ENCODE peak calls at places on chromosomes 11 and 22, in ten cellular contexts. J is PC-3, C is fibroblast of lung, B is WTC11, G is GM10248, M is astrocyte of the cerebellum, O is AG04450, Q is lower leg skin, L is GM20000, D is fibroblast of mammary gland. Y is an unnamed sample.

GRCh38 chr11:102229510-102230119 is 87.7 kb upstream of the BIRC3 start:
- DNase-seq in Q (no peak), M (no peak), L (no peak), C (no peak), B (no peak), O (no peak), D (no peak), G (no peak), J (no peak), Y (no peak)

GRCh38 chr22:37211075-37211852 is 1.0 kb downstream of the SSTR3 start:
- DNase-seq in G (no peak), L (no peak), Q (no peak), B (no peak), C (no peak), M (no peak), D (no peak), O (no peak), J (no peak), Y (no peak)

GRCh38 chr11:876550-876949 is 33.9 kb downstream of the TSPAN4 start:
- DNase-seq in J (no peak), M (peak), B (no peak), G (no peak), C (no peak), D (no peak), Q (no peak), L (no peak), O (no peak), Y (no peak)

GRCh38 chr11:6606471-6607189 is 3.1 kb downstream of the ILK start:
- DNase-seq in G (peak), B (peak), M (peak), Q (peak), O (peak), L (peak), D (peak), C (peak), J (peak), Y (peak)

GRCh38 chr11:127059286-127060200 is 59.0 kb upstream of the KIRREL3 start:
- DNase-seq in L (no peak), D (no peak), C (peak), G (no peak), B (no peak), J (no peak), M (no peak), Q (peak), O (no peak), Y (no peak)

GRCh38 chr11:134911514-134912180 is 499.6 kb upstream of the B3GAT1 start:
- DNase-seq in Q (peak), D (no peak), C (no peak), L (no peak), M (no peak), O (no peak), B (no peak), G (no peak), J (no peak), Y (no peak)

GRCh38 chr11:7901319-7901854 is 29.7 kb downstream of the OR10A6 start:
- DNase-seq in C (no peak), D (no peak), M (no peak), J (peak), O (no peak), Q (no peak), B (no peak), L (no peak), G (no peak), Y (no peak)

GRCh38 chr11:15770798-15771414 is 585.4 kb downstream of the SOX6 start:
- DNase-seq in Q (no peak), J (no peak), O (peak), D (peak), C (peak), M (peak), L (peak), B (peak), G (peak), Y (no peak)

GRCh38 chr22:22546490-22546889 is 12.6 kb downstream of the PRAME start:
- DNase-seq in O (no peak), C (no peak), J (no peak), D (no peak), B (no peak), Q (no peak), L (no peak), G (no peak), M (no peak), Y (no peak)

GRCh38 chr11:9804414-9804902 is 140.6 kb downstream of the SWAP70 start:
- DNase-seq in B (no peak), D (no peak), J (no peak), Q (no peak), O (no peak), G (no peak), C (no peak), L (no peak), M (no peak), Y (no peak)

GRCh38 chr11:121800240-121800639 is 315.8 kb downstream of the BLID start:
- DNase-seq in G (no peak), L (no peak), D (no peak), C (no peak), M (no peak), J (no peak), B (no peak), Q (no peak), O (no peak), Y (no peak)

GRCh38 chr11:103683581-103683980 is 352.9 kb upstream of the DDI1 start:
- DNase-seq in Q (no peak), M (no peak), J (peak), C (peak), L (no peak), O (no peak), D (peak), B (no peak), G (no peak), Y (no peak)

GRCh38 chr11:113001709-113002108 is 40.5 kb downstream of the NCAM1 start:
- DNase-seq in L (no peak), B (no peak), J (no peak), D (no peak), O (no peak), C (no peak), M (no peak), G (no peak), Q (no peak), Y (no peak)

GRCh38 chr11:108796551-108796950 is 131.7 kb downstream of the DDX10 start:
- DNase-seq in M (no peak), C (no peak), B (no peak), G (no peak), D (no peak), O (no peak), J (no peak), Q (no peak), L (no peak), Y (no peak)

GRCh38 chr11:47967577-47968230 is 12.7 kb upstream of the PTPRJ start:
- DNase-seq in B (no peak), M (peak), D (peak), C (peak), Q (no peak), G (no peak), O (no peak), L (no peak), J (no peak), Y (no peak)

GRCh38 chr11:58575377-58576020 is at the start of gene LPXN:
- DNase-seq in D (peak), J (peak), O (no peak), B (no peak), G (peak), C (peak), L (peak), Q (no peak), M (no peak), Y (no peak)

GRCh38 chr22:29225422-29226090 is 19.9 kb downstream of the EMID1 start:
- DNase-seq in M (no peak), J (no peak), G (no peak), C (peak), Q (peak), B (no peak), D (peak), O (no peak), L (no peak), Y (no peak)

GRCh38 chr22:46522743-46523300 is 14.6 kb downstream of the CELSR1 start:
- DNase-seq in M (no peak), L (no peak), G (no peak), C (no peak), J (no peak), D (no peak), O (no peak), B (no peak), Q (no peak), Y (no peak)

GRCh38 chr11:92714111-92714510 is 255.3 kb upstream of the MTNR1B start:
- DNase-seq in B (no peak), G (no peak), J (no peak), M (no peak), C (peak), Q (no peak), O (no peak), D (no peak), L (no peak), Y (no peak)

GRCh38 chr11:84358034-84358433 is 1071.9 kb upstream of the CCDC90B start:
- DNase-seq in L (no peak), D (no peak), B (no peak), M (no peak), Q (no peak), C (no peak), J (no peak), O (no peak), G (no peak), Y (no peak)

GRCh38 chr22:19052941-19053551 is 69.2 kb downstream of the DGCR2 start:
- DNase-seq in D (no peak), Q (peak), M (no peak), L (no peak), G (no peak), C (no peak), J (no peak), B (no peak), O (no peak), Y (no peak)

GRCh38 chr11:19931141-19931767 is 218.6 kb downstream of the NAV2 start:
- DNase-seq in Q (no peak), L (no peak), D (peak), C (peak), B (no peak), J (no peak), O (no peak), G (no peak), M (no peak), Y (no peak)

GRCh38 chr11:47768090-47768620 is 1.0 kb upstream of the FNBP4 start:
- DNase-seq in O (no peak), Q (peak), G (peak), L (no peak), M (peak), D (peak), C (peak), J (peak), B (no peak), Y (peak)

GRCh38 chr11:13924801-13925327 is 37.7 kb upstream of the SPON1 start:
- DNase-seq in L (no peak), M (no peak), Q (no peak), D (no peak), G (no peak), O (no peak), C (no peak), J (no peak), B (no peak), Y (no peak)

GRCh38 chr11:67468056-67468455 is 995 bp downstream of the TMEM134 start:
- DNase-seq in B (no peak), D (no peak), J (peak), G (no peak), M (peak), Q (peak), L (no peak), C (peak), O (no peak), Y (no peak)

GRCh38 chr11:67466962-67467771 is 1.9 kb downstream of the TMEM134 start:
- DNase-seq in M (no peak), J (no peak), G (no peak), C (no peak), D (no peak), Q (no peak), B (no peak), L (no peak), O (no peak), Y (no peak)

GRCh38 chr11:67470337-67471002 is 1.4 kb upstream of the TMEM134 start:
- DNase-seq in D (no peak), B (no peak), L (no peak), O (no peak), C (no peak), M (no peak), J (no peak), Q (no peak), G (no peak), Y (no peak)

GRCh38 chr11:67468509-67468834 is 579 bp downstream of the TMEM134 start:
- DNase-seq in G (no peak), B (no peak), M (no peak), D (no peak), Q (no peak), C (no peak), O (no peak), J (no peak), L (no peak), Y (no peak)

GRCh38 chr11:67468835-67469811 is at the start of gene TMEM134:
- DNase-seq in J (peak), O (peak), L (peak), Q (peak), D (peak), C (peak), M (peak), G (peak), B (peak), Y (peak)
- TF ChIP-seq CTCF in J (peak), O (peak), L (peak), Q (peak), D (no peak), C (no peak), M (peak), G (peak), B (no peak), Y (no peak)

GRCh38 chr11:62786318-62787004 is 741 bp upstream of the TMEM179B start:
- DNase-seq in M (no peak), G (peak), B (peak), L (peak), O (no peak), C (peak), D (peak), Q (peak), J (peak), Y (no peak)
- TF ChIP-seq CTCF in M (peak), G (peak), B (peak), L (peak), O (peak), C (peak), D (peak), Q (peak), J (peak), Y (peak)

DNA sequence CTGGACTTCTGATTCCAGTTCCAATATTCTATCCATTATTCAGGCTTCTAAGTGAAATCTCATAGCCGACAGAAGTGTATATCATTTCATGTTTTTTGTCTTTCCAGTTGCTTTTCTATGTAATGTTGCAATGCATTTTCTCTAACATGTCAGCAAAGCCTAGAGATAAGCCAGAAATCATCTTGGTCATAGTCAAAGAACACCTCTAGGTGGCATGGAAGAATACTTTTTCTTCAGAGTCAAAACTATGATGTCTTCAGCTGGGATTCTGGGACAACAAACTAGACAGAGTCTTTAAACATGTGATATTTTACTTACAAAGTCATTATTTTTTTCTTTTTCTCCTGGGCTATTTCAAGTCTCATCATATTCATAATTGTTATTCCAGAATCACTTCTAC is 4.4 kb downstream of the GAS2 start:
- DNase-seq in B (no peak), J (peak), C (no peak), G (peak), Q (no peak), O (no peak), M (no peak), D (no peak), L (peak), Y (peak)
- TF ChIP-seq CTCF in B (no peak), J (peak), C (no peak), G (peak), Q (no peak), O (peak), M (no peak), D (no peak), L (peak), Y (peak)

GRCh38 chr11:66046901-66047300 is 2.1 kb downstream of the GAL3ST3 start:
- DNase-seq in D (no peak), L (no peak), O (no peak), Q (no peak), J (no peak), C (no peak), G (no peak), B (no peak), M (no peak), Y (no peak)

GRCh38 chr11:66047541-66048365 is 1.2 kb downstream of the GAL3ST3 start:
- DNase-seq in G (no peak), C (peak), M (no peak), Q (no peak), B (no peak), J (no peak), D (no peak), L (no peak), O (no peak), Y (no peak)

GRCh38 chr11:66044757-66045156 is 4.2 kb downstream of the GAL3ST3 start:
- DNase-seq in Q (no peak), C (no peak), L (no peak), G (no peak), O (no peak), M (no peak), J (no peak), B (no peak), D (no peak), Y (no peak)

GRCh38 chr11:66043008-66043906 is 5.7 kb downstream of the GAL3ST3 start:
- DNase-seq in J (no peak), O (no peak), Q (no peak), B (no peak), G (no peak), D (no peak), L (peak), C (no peak), M (no peak), Y (no peak)

GRCh38 chr11:66045177-66045639 is 3.8 kb downstream of the GAL3ST3 start:
- DNase-seq in D (peak), B (peak), M (peak), C (peak), O (no peak), L (peak), Q (peak), J (peak), G (peak), Y (no peak)
- TF ChIP-seq CTCF in D (peak), B (peak), M (peak), C (peak), O (peak), L (peak), Q (peak), J (peak), G (peak), Y (peak)

GRCh38 chr22:45163074-45163416 is 680 bp upstream of the NUP50 start:
- DNase-seq in O (no peak), Q (no peak), M (no peak), B (no peak), C (peak), D (peak), L (no peak), G (peak), J (peak), Y (no peak)
- TF ChIP-seq CTCF in O (no peak), Q (no peak), M (no peak), B (no peak), C (no peak), D (no peak), L (no peak), G (no peak), J (no peak), Y (no peak)

GRCh38 chr22:38305481-38306448 is 11.5 kb downstream of the CSNK1E start:
- DNase-seq in C (peak), B (peak), G (peak), M (no peak), L (peak), J (no peak), D (peak), O (no peak), Q (no peak), Y (no peak)
- TF ChIP-seq CTCF in C (no peak), B (no peak), G (no peak), M (no peak), L (peak), J (no peak), D (no peak), O (no peak), Q (no peak), Y (no peak)